ENCODE peak calls at places on chromosomes 2 and 18, in nine cellular contexts. U is psoas muscle, W is K562, I is RWPE2, A is neural progenitor cell, K is thoracic aorta, M is GM23248, P is stomach, S is PC-9. B is an unnamed sample.

GRCh38 chr2:107809835-107810234 is 16.9 kb upstream of the RGPD4 start:
- DNase-seq in U (no peak), W (no peak), I (no peak), A (no peak), K (no peak), M (no peak), P (no peak), S (no peak), B (no peak)

GRCh38 chr2:67729474-67729873 is 332.3 kb downstream of the ETAA1 start:
- DNase-seq in U (no peak), W (no peak), I (no peak), A (no peak), K (no peak), M (no peak), P (no peak), S (no peak), B (no peak)

GRCh38 chr2:62219407-62220159 is 23.7 kb downstream of the B3GNT2 start:
- DNase-seq in U (no peak), W (no peak), I (no peak), A (no peak), K (no peak), M (no peak), P (no peak), S (no peak), B (no peak)

GRCh38 chr18:9740076-9740475 is 32.0 kb downstream of the RAB31 start:
- DNase-seq in U (no peak), W (no peak), I (no peak), A (no peak), K (no peak), M (peak; percentile 34), P (no peak), S (peak; percentile 54), B (peak; percentile 49)

GRCh38 chr2:220104871-220105351 is 477.5 kb downstream of the SLC4A3 start:
- DNase-seq in U (no peak), W (peak; percentile 12), I (no peak), A (peak; percentile 49), K (peak; percentile 5), M (peak; percentile 94), P (no peak), S (no peak), B (peak; percentile 67)

GRCh38 chr2:38433607-38433975 is 56.5 kb upstream of the ATL2 start:
- DNase-seq in U (no peak), W (no peak), I (peak; percentile 76), A (no peak), K (no peak), M (no peak), P (no peak), S (peak; percentile 86), B (peak; percentile 95)

GRCh38 chr2:208097801-208098200 is 26.5 kb downstream of the CRYGD start:
- DNase-seq in U (no peak), W (no peak), I (no peak), A (no peak), K (no peak), M (peak; percentile 70), P (no peak), S (no peak), B (no peak)

GRCh38 chr2:68623820-68624219 is 19.6 kb upstream of the PROKR1 start:
- DNase-seq in U (no peak), W (no peak), I (no peak), A (no peak), K (no peak), M (no peak), P (no peak), S (no peak), B (no peak)

GRCh38 chr2:71521436-71521950 is 68.1 kb downstream of the DYSF start:
- DNase-seq in U (no peak), W (no peak), I (no peak), A (no peak), K (no peak), M (no peak), P (no peak), S (no peak), B (no peak)

DNA sequence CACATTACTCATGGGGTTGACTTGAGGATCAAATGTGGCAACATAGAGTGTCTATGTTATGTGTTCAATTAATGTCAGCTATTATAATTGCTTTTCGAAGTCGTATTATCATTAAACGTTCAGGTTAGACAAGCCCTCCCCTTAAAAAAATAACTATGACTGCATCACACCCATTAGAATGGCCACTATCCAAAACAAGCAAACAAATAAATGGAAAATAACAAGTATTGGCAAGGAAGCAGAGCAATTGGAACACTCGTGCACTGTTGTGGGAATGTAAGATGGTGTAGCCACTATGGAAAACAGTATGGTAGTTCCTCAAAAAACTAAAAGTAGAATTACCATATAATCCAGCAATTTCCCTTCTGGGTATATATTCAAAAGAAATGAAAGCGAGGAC is 10.0 kb upstream of the CTIF start:
- DNase-seq in U (no peak), W (no peak), I (no peak), A (no peak), K (no peak), M (no peak), P (no peak), S (no peak), B (no peak)
- H3K4me1 ChIP-seq in U (peaks cover 8% of the 10 kb centered on the region), W (no peaks in the 10 kb centered on the region), I (peaks cover 9% of the 10 kb centered on the region), A (peaks cover 7% of the 10 kb centered on the region), K (no peaks in the 10 kb centered on the region), M (peaks cover 16% of the 10 kb centered on the region), P (no peaks in the 10 kb centered on the region), S (no peaks in the 10 kb centered on the region), B (peaks cover 15% of the 10 kb centered on the region)

GRCh38 chr2:43810888-43811287 is 27.8 kb downstream of the ABCG5 start:
- DNase-seq in U (no peak), W (no peak), I (no peak), A (no peak), K (no peak), M (no peak), P (no peak), S (no peak), B (no peak)

GRCh38 chr2:43810427-43810826 is 28.2 kb downstream of the ABCG5 start:
- DNase-seq in U (no peak), W (no peak), I (no peak), A (no peak), K (no peak), M (no peak), P (no peak), S (no peak), B (no peak)

GRCh38 chr2:43812947-43813346 is 25.7 kb downstream of the ABCG5 start:
- DNase-seq in U (no peak), W (no peak), I (no peak), A (no peak), K (no peak), M (no peak), P (no peak), S (no peak), B (no peak)

GRCh38 chr2:43806719-43807031 is 32.0 kb downstream of the ABCG5 start:
- DNase-seq in U (no peak), W (no peak), I (no peak), A (no peak), K (no peak), M (no peak), P (no peak), S (no peak), B (no peak)

GRCh38 chr2:43812005-43812404 is 26.6 kb downstream of the ABCG5 start:
- DNase-seq in U (no peak), W (no peak), I (no peak), A (no peak), K (no peak), M (no peak), P (no peak), S (no peak), B (no peak)
- H3K27ac ChIP-seq in U (no peak overlapping the region), W (no peak overlapping the region), I (no peak overlapping the region), A (no peak overlapping the region), K (no peak overlapping the region), M (no peak overlapping the region), P (no peak overlapping the region), S (no peak overlapping the region), B (no peak overlapping the region)

GRCh38 chr2:108909917-108910515 is 79.0 kb downstream of the EDAR start:
- DNase-seq in U (no peak), W (no peak), I (no peak), A (no peak), K (no peak), M (no peak), P (no peak), S (no peak), B (no peak)

GRCh38 chr2:108907822-108908716 is 81.0 kb downstream of the EDAR start:
- DNase-seq in U (no peak), W (no peak), I (no peak), A (no peak), K (no peak), M (no peak), P (no peak), S (no peak), B (no peak)

GRCh38 chr2:108908717-108909077 is 80.3 kb downstream of the EDAR start:
- DNase-seq in U (no peak), W (no peak), I (no peak), A (no peak), K (no peak), M (no peak), P (no peak), S (no peak), B (no peak)

GRCh38 chr2:108910541-108911396 is 78.3 kb downstream of the EDAR start:
- DNase-seq in U (no peak), W (no peak), I (no peak), A (no peak), K (no peak), M (no peak), P (peak; percentile 21), S (no peak), B (no peak)

DNA sequence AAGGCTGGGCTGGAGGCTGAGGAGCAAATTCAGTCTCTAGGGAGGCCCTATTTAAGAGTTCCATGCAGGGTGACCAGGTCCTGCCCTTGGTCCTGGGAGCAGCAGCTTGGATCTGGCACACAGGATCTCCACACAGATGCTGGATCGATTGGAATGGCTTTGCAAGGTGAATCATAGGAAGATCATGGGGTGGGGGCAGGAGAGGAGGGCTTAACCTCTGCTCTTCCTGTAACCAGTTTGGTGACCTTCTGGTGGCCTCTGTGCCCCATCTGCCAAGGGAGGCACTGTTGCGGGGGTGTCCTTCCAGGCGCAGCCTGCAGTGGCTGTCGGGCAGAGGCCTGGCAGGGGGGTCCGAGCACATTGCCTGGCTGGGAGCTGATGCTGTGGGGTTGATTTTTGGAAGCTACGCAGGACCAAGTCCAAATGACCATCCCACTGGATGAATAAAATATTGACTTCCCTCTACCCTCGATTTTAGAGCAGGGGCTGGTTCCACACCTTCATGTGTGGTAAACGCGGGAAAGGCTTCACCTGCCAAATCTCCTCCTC is 79.7 kb downstream of the EDAR start:
- DNase-seq in U (no peak), W (no peak), I (no peak), A (no peak), K (no peak), M (no peak), P (no peak), S (no peak), B (no peak)
- H3K27me3 ChIP-seq in U (no peaks in the 10 kb centered on the region), W (peaks cover 75% of the 10 kb centered on the region), I (no peaks in the 10 kb centered on the region), A (no peaks in the 10 kb centered on the region), K (no peaks in the 10 kb centered on the region), M (peaks cover 37% of the 10 kb centered on the region), P (no peaks in the 10 kb centered on the region), S (no peaks in the 10 kb centered on the region), B (peaks cover 59% of the 10 kb centered on the region)

DNA sequence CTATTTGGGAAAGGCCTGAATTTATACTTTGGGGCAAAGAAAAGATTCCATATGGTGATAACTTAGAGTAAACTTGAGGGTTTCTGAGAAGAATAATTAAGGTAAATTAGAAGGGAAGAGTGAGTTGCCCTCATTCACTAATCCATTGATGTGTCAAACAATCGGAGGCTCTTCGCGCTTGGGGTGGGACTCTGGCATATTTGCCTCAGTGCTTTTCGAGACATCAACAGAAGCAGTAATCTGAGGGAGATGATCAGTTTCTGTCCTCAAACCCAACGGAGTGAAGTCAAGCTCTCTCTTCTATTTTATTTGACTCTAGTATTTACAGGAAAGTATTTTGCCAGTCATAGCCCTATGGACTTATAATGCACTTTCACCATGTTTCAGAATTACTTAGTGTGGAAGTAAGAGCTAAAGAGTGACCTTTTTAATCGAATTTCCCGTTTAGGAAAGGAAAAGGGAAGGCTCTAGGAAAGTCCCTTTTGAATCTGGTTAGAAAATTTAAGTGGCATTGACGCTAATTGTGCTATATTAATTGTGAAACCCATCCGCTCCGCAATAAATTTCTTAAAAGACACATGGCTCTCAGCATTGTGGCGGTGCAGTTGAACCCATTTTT is 1.3 kb downstream of the RAB10 start:
- DNase-seq in U (no peak), W (no peak), I (no peak), A (peak; percentile 53), K (no peak), M (peak; percentile 46), P (no peak), S (no peak), B (no peak)
- H3K4me1 ChIP-seq in U (peaks cover 38% of the 10 kb centered on the region), W (peaks cover 26% of the 10 kb centered on the region), I (peaks cover 8% of the 10 kb centered on the region), A (peaks cover 8% of the 10 kb centered on the region), K (peaks cover 38% of the 10 kb centered on the region), M (peaks cover 16% of the 10 kb centered on the region), P (peaks cover 62% of the 10 kb centered on the region), S (peaks cover 40% of the 10 kb centered on the region), B (peaks cover 5% of the 10 kb centered on the region)